ENCODE peak calls at places on chromosomes 12 and 14, in six cellular contexts. F is trophoblast cell, E is H1, D is H9, J is neuronal stem cell, M is mesenchymal stem cell. I is an unnamed sample.

GRCh38 chr14:67111031-67111430 is 78.2 kb upstream of the GARIN2 start:
- DNase-seq in F (no peak), E (no peak), D (no peak), J (no peak), M (no peak), I (no peak)

GRCh38 chr12:94421868-94422740 is 37.6 kb downstream of the CEP83 start:
- DNase-seq in F (no peak), E (no peak), D (no peak), J (no peak), M (no peak), I (no peak)

GRCh38 chr12:34294671-34295365 is 272.5 kb downstream of the ALG10 start:
- DNase-seq in F (no peak), E (no peak), D (no peak), J (no peak), M (no peak), I (no peak)

GRCh38 chr12:50924439-50925341 is 27.7 kb upstream of the HIGD1C start:
- DNase-seq in F (no peak), E (peak), D (peak), J (no peak), M (peak), I (peak)

GRCh38 chr12:22283006-22283506 is 51.5 kb downstream of the ST8SIA1 start:
- DNase-seq in F (no peak), E (no peak), D (no peak), J (no peak), M (peak), I (peak)

GRCh38 chr14:44453433-44454171 is 53.5 kb downstream of the FSCB start:
- DNase-seq in F (no peak), E (no peak), D (no peak), J (no peak), M (no peak), I (no peak)

GRCh38 chr12:6613015-6613775 is 6.0 kb upstream of the CHD4 start:
- DNase-seq in F (no peak), E (no peak), D (peak), J (peak), M (peak), I (peak)

GRCh38 chr12:69686731-69687130 is 12.4 kb downstream of the BEST3 start:
- DNase-seq in F (peak), E (no peak), D (no peak), J (no peak), M (no peak), I (no peak)

GRCh38 chr14:42947991-42948390 is 1341.3 kb downstream of the LRFN5 start:
- DNase-seq in F (no peak), E (no peak), D (no peak), J (no peak), M (no peak), I (no peak)

GRCh38 chr14:96576359-96576758 is 74.2 kb downstream of the PAPOLA start:
- DNase-seq in F (no peak), E (no peak), D (no peak), J (no peak), M (no peak), I (no peak)

GRCh38 chr14:50388256-50388931 is 8.3 kb downstream of the CDKL1 start:
- DNase-seq in F (no peak), E (no peak), D (peak), J (no peak), M (peak), I (no peak)

GRCh38 chr14:104403421-104404220 is 175.9 kb upstream of the C14orf180 start:
- DNase-seq in F (no peak), E (peak), D (peak), J (no peak), M (no peak), I (no peak)

GRCh38 chr12:45585522-45586230 is 143.8 kb upstream of the ARID2 start:
- DNase-seq in F (no peak), E (no peak), D (no peak), J (no peak), M (no peak), I (no peak)

GRCh38 chr12:56629459-56630179 is 507 bp downstream of the BAZ2A start:
- DNase-seq in F (no peak), E (peak), D (no peak), J (no peak), M (peak), I (no peak)

GRCh38 chr12:131808744-131809371 is 19.3 kb upstream of the MMP17 start:
- DNase-seq in F (no peak), E (no peak), D (no peak), J (no peak), M (no peak), I (no peak)

GRCh38 chr12:93707836-93708235 is 30.7 kb downstream of the CRADD start:
- DNase-seq in F (no peak), E (no peak), D (no peak), J (no peak), M (peak), I (peak)

GRCh38 chr12:14394317-14395058 is 29.0 kb downstream of the ATF7IP start:
- DNase-seq in F (peak), E (no peak), D (no peak), J (peak), M (peak), I (peak)

GRCh38 chr12:57716305-57716704 is 22.2 kb downstream of the AGAP2 start:
- DNase-seq in F (no peak), E (peak), D (no peak), J (no peak), M (no peak), I (no peak)

GRCh38 chr12:52828156-52829090 is 5.7 kb downstream of the KRT79 start:
- DNase-seq in F (no peak), E (no peak), D (no peak), J (no peak), M (no peak), I (no peak)

GRCh38 chr12:47207829-47208248 is 128.1 kb upstream of the AMIGO2 start:
- DNase-seq in F (no peak), E (no peak), D (no peak), J (no peak), M (no peak), I (no peak)

GRCh38 chr12:132804426-132804861 is 24.2 kb downstream of the GOLGA3 start:
- DNase-seq in F (peak), E (no peak), D (peak), J (no peak), M (no peak), I (no peak)

GRCh38 chr12:28905220-28905940 is 243.7 kb upstream of the FAR2 start:
- DNase-seq in F (no peak), E (no peak), D (no peak), J (no peak), M (no peak), I (no peak)

GRCh38 chr14:90204516-90204915 is 51.8 kb upstream of the PSMC1 start:
- DNase-seq in F (no peak), E (no peak), D (no peak), J (no peak), M (no peak), I (no peak)

GRCh38 chr14:87888136-87888999 is 104.6 kb downstream of the GALC start:
- DNase-seq in F (no peak), E (peak), D (peak), J (no peak), M (no peak), I (no peak)

GRCh38 chr12:68497702-68498101 is 113.0 kb upstream of the RAP1B start:
- DNase-seq in F (no peak), E (no peak), D (no peak), J (no peak), M (peak), I (peak)

GRCh38 chr14:23569443-23570151 is 2.0 kb upstream of the AP1G2 start:
- DNase-seq in F (no peak), E (no peak), D (peak), J (no peak), M (no peak), I (no peak)

GRCh38 chr14:20278414-20278813 is 27.3 kb downstream of the TTC5 start:
- DNase-seq in F (no peak), E (no peak), D (no peak), J (no peak), M (peak), I (peak)

GRCh38 chr12:46692606-46693005 is 133.2 kb downstream of the SLC38A4 start:
- DNase-seq in F (no peak), E (no peak), D (no peak), J (no peak), M (no peak), I (no peak)

GRCh38 chr12:124588689-124589318 is 21.4 kb upstream of the NCOR2 start:
- DNase-seq in F (no peak), E (no peak), D (no peak), J (no peak), M (peak), I (peak)

GRCh38 chr14:35835208-35835982 is 9.3 kb downstream of the BRMS1L start:
- DNase-seq in F (no peak), E (no peak), D (no peak), J (no peak), M (no peak), I (no peak)
- H4K91ac ChIP-seq in F (no peak), E (no peak), D (no peak), J (no peak), M (no peak), I (no peak)

DNA sequence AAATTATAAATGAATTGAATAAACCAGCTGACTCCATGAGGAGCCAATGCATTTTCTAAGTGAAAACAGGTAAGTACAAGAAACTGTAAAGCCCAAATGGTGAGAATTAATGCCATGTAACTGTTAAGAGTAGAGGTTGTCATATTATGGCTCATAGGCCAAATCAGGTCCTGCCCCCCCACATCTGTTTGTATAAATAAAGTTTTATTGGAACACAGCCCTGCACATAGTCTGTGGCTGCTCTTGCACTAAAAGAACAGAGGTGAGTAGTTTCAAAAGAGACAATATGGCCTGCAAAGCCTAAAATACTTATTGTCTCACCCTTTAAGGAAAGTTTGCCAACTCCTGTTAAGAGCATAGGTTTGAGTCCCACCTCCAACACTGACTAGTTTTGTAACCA is 140.5 kb upstream of the SRRM4 start:
- DNase-seq in F (no peak), E (no peak), D (no peak), J (no peak), M (no peak), I (no peak)
- H4K91ac ChIP-seq in F (no peak), E (no peak), D (no peak), J (no peak), M (no peak), I (no peak)

GRCh38 chr14:32209471-32209870 is 6.4 kb upstream of the RNU6-8 start:
- DNase-seq in F (no peak), E (no peak), D (no peak), J (no peak), M (no peak), I (no peak)
- H4K91ac ChIP-seq in F (no peak), E (no peak), D (no peak), J (no peak), M (no peak), I (no peak)

DNA sequence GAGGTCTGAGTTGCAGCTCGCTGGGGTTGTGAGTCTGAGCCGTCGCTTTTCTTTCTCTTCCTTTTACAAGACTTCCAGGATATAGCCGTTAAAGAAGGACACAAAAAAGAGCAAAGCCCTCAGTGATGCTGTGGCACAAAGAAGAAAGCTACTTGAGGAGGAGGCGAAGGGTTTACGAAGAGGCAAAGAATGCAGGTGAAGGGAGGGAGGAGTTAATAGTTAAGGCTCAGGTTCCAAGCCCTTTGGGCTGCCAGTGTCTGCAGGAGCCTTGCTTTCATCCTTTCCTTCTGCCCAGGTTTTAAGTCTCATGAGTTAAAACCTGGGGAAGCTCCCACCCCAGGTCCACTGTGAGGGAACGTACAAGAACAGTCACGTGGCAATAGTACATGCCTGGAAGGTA is 94.3 kb downstream of the ETV6 start:
- DNase-seq in F (no peak), E (no peak), D (peak), J (no peak), M (no peak), I (no peak)
- H4K91ac ChIP-seq in F (no peak), E (no peak), D (no peak), J (no peak), M (no peak), I (no peak)

GRCh38 chr12:18827913-18828312 is 90.0 kb downstream of the CAPZA3 start:
- DNase-seq in F (no peak), E (no peak), D (no peak), J (no peak), M (no peak), I (no peak)

GRCh38 chr12:18824287-18824686 is 86.4 kb downstream of the CAPZA3 start:
- DNase-seq in F (no peak), E (no peak), D (no peak), J (no peak), M (no peak), I (no peak)

GRCh38 chr12:18825138-18825537 is 87.2 kb downstream of the CAPZA3 start:
- DNase-seq in F (no peak), E (no peak), D (no peak), J (no peak), M (no peak), I (no peak)

GRCh38 chr12:18828987-18829386 is 91.1 kb downstream of the CAPZA3 start:
- DNase-seq in F (no peak), E (no peak), D (no peak), J (no peak), M (no peak), I (no peak)

GRCh38 chr12:18828483-18828882 is 90.6 kb downstream of the CAPZA3 start:
- DNase-seq in F (no peak), E (no peak), D (no peak), J (no peak), M (no peak), I (no peak)
- H4K91ac ChIP-seq in F (no peak), E (no peak), D (no peak), J (no peak), M (no peak), I (no peak)

DNA sequence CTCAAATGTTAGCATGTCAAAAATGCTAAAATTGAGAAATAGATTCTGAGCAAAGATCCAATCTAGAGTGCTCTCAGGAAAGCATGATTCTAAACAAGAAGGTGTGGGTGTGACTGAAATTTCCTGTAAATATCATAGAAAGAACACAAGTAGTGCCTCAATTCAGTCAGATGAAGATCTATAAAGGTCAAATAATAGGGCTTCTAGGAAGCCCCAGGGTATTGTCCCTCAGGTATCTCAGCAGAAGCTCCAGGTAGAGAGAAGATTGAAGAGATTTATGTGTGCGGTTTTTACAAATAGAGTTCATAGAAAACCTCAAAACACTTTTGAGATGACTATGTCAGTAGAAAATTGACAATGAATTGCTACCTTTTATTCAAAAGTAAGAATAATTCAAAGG is 13.0 kb downstream of the KLRD1 start:
- DNase-seq in F (no peak), E (no peak), D (no peak), J (no peak), M (no peak), I (no peak)
- H4K91ac ChIP-seq in F (no peak), E (no peak), D (no peak), J (no peak), M (no peak), I (no peak)

DNA sequence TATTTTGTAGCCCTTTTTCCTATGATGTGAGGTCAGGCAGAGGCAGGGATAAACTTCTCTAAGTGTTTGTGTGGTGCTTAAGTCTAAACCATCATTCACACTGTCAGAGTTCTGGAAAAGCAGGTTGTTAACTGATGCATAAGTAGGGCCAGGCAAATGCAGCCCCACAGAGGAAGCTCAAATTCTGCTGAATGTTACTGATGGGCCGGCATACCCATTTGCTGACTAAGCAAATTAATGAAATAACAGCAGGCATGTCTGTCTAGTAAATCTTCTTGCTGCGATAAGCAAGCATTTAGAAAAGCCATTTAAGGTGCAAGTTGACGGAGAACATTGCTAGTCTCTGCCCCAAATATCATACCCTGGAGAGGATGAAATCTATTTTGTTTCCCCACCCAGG is 523.2 kb upstream of the CCDC196 start:
- DNase-seq in F (no peak), E (no peak), D (no peak), J (no peak), M (no peak), I (no peak)
- H4K91ac ChIP-seq in F (no peak), E (no peak), D (no peak), J (no peak), M (no peak), I (no peak)